ENCODE peak calls at places on chromosomes 7 and 10, in ten cellular contexts. A, D, G, M, W, B, R, S, Y and E are unnamed samples.

GRCh38 chr7:108012499-108013430 is 9.8 kb upstream of the LAMB1 start:
- DNase-seq in R (no peak), B (no peak), A (no peak), Y (peak), W (peak), S (peak), D (no peak), M (no peak), G (peak), E (no peak)

GRCh38 chr10:70753841-70754621 is 31.1 kb downstream of the TBATA start:
- DNase-seq in W (no peak), R (peak), D (no peak), Y (no peak), A (no peak), M (no peak), S (peak), G (no peak), B (no peak), E (no peak)

GRCh38 chr7:77800158-77800557 is 1.6 kb downstream of the PHTF2 start:
- DNase-seq in A (no peak), D (no peak), S (peak), W (no peak), Y (no peak), B (no peak), G (no peak), R (no peak), M (no peak), E (peak)

GRCh38 chr7:141563956-141564623 is 12.9 kb downstream of the AGK start:
- DNase-seq in D (no peak), S (no peak), Y (no peak), M (no peak), A (no peak), B (no peak), G (peak), R (peak), W (no peak), E (no peak)

GRCh38 chr10:17348111-17349008 is 106.0 kb downstream of the ST8SIA6 start:
- DNase-seq in W (no peak), S (peak), G (peak), Y (peak), R (no peak), B (no peak), D (peak), A (no peak), M (peak), E (no peak)

GRCh38 chr10:93069245-93069561 is 4.5 kb upstream of the CYP26A1 start:
- DNase-seq in G (no peak), R (no peak), M (no peak), W (no peak), A (no peak), B (no peak), S (no peak), Y (no peak), D (no peak), E (no peak)

GRCh38 chr7:140564643-140565042 is 76.0 kb downstream of the DENND2A start:
- DNase-seq in S (no peak), W (no peak), A (no peak), M (peak), B (no peak), G (peak), D (no peak), Y (peak), R (no peak), E (no peak)

GRCh38 chr7:137771679-137772078 is 75.1 kb downstream of the DGKI start:
- DNase-seq in R (no peak), D (peak), Y (no peak), A (no peak), B (no peak), W (no peak), M (peak), S (peak), G (no peak), E (no peak)

GRCh38 chr10:75717126-75717916 is 285.9 kb downstream of the LRMDA start:
- DNase-seq in Y (peak), D (no peak), W (peak), A (no peak), S (no peak), R (no peak), B (no peak), M (no peak), G (peak), E (no peak)

GRCh38 chr7:22675917-22676343 is 51.1 kb upstream of the IL6 start:
- DNase-seq in D (peak), A (no peak), W (no peak), Y (no peak), S (peak), G (no peak), M (no peak), B (no peak), R (no peak), E (no peak)

GRCh38 chr10:112536663-112537062 is 89.6 kb downstream of the VTI1A start:
- DNase-seq in W (no peak), S (no peak), Y (no peak), M (no peak), D (no peak), R (no peak), G (no peak), B (no peak), A (no peak), E (no peak)

GRCh38 chr10:1047937-1048336 is 982 bp downstream of the IDI1 start:
- DNase-seq in M (peak), Y (no peak), R (no peak), A (no peak), W (no peak), G (no peak), B (peak), S (no peak), D (no peak), E (no peak)

GRCh38 chr10:1638889-1639418 is 98.4 kb downstream of the ADARB2 start:
- DNase-seq in W (no peak), Y (no peak), D (no peak), R (no peak), B (no peak), A (no peak), G (no peak), S (no peak), M (peak), E (no peak)

GRCh38 chr7:104653870-104654401 is 325.5 kb downstream of the LHFPL3 start:
- DNase-seq in G (peak), M (peak), S (no peak), A (no peak), Y (no peak), D (no peak), R (no peak), W (no peak), B (no peak), E (no peak)

GRCh38 chr10:124349993-124350280 is 68.8 kb downstream of the OAT start:
- DNase-seq in S (no peak), D (no peak), M (no peak), Y (no peak), R (no peak), W (no peak), G (no peak), B (no peak), A (no peak), E (no peak)

GRCh38 chr10:124349231-124349992 is 69.3 kb downstream of the OAT start:
- DNase-seq in G (no peak), S (no peak), Y (no peak), R (no peak), D (no peak), A (no peak), W (no peak), B (no peak), M (no peak), E (no peak)

GRCh38 chr10:124348801-124349200 is 69.9 kb downstream of the OAT start:
- DNase-seq in M (no peak), S (no peak), W (no peak), D (no peak), R (no peak), G (no peak), Y (no peak), B (no peak), A (no peak), E (no peak)

GRCh38 chr10:124346831-124347230 is 71.9 kb downstream of the OAT start:
- DNase-seq in A (no peak), S (no peak), G (no peak), Y (no peak), B (no peak), R (no peak), D (no peak), W (no peak), M (no peak), E (no peak)

DNA sequence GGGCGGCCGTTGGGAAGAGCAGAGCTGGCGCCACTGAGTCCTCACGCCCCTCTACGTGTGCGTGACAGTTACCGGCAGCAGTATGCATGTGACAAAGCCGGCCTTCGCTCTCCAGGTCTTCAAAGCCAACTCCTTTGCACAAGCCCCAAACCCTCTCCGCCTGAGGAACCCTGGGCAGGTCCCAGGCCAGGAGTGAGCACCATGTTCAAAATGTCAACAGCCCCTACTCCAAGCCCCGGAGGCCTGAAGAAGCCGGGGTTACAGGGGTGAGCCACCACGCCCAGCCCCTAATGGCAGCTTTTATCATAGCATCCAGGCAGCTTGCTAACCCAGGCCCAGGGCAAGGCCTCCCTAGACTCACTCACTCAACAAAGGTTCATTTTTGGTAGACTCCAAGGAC is 70.8 kb downstream of the OAT start:
- DNase-seq in B (no peak), D (no peak), R (peak), G (no peak), A (no peak), Y (no peak), M (no peak), W (no peak), S (no peak), E (no peak)
- TF ChIP-seq CTCF in B (peak), D (no peak), R (peak), G (no peak), A (no peak), Y (no peak), M (no peak), W (no peak), S (no peak), E (no peak)

GRCh38 chr7:146175716-146176115 is 59.1 kb downstream of the CNTNAP2 start:
- DNase-seq in D (no peak), A (no peak), S (no peak), R (no peak), M (peak), B (no peak), W (no peak), G (peak), Y (no peak), E (no peak)
- TF ChIP-seq CTCF in D (no peak), A (peak), S (no peak), R (no peak), M (peak), B (peak), W (no peak), G (no peak), Y (no peak), E (no peak)

GRCh38 chr10:46325021-46325420 is 38.2 kb downstream of the ANTXRL start:
- DNase-seq in S (peak), A (no peak), M (peak), Y (peak), W (no peak), B (no peak), R (no peak), D (no peak), G (peak), E (no peak)
- TF ChIP-seq CTCF in S (peak), A (peak), M (peak), Y (peak), W (no peak), B (no peak), R (no peak), D (peak), G (peak), E (peak)

DNA sequence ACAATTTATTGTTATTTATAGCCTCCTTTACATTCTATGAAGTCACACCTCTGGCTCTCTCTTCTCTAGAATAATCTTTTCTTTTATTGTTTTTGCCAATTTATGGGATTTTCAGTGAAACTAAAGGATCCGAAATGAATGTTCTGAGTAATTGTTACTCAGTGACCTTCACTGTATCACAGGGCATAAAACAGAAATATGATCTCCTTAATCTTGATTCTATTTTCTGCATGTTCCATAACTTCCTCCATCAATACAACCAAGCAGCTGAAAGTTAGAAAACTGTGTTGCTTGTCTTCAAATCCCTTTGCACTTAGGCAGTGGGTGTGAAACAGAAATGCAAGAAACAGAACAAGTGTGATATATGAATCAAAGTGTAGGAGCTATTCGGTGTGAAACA is 57.4 kb upstream of the FERD3L start:
- DNase-seq in G (no peak), B (no peak), D (no peak), Y (no peak), R (no peak), A (no peak), W (no peak), M (no peak), S (peak), E (no peak)
- TF ChIP-seq CTCF in G (no peak), B (no peak), D (no peak), Y (no peak), R (no peak), A (no peak), W (no peak), M (no peak), S (no peak), E (no peak)

GRCh38 chr7:28758186-28758585 is 199.9 kb downstream of the TRIL start:
- DNase-seq in Y (no peak), B (no peak), D (no peak), W (no peak), G (no peak), A (no peak), S (no peak), R (no peak), M (no peak), E (no peak)

GRCh38 chr7:28755255-28755654 is 202.9 kb downstream of the TRIL start:
- DNase-seq in B (no peak), W (no peak), A (no peak), Y (peak), G (peak), R (no peak), S (peak), M (peak), D (no peak), E (no peak)

GRCh38 chr7:28749673-28750072 is 208.5 kb downstream of the TRIL start:
- DNase-seq in M (peak), D (no peak), A (no peak), W (no peak), S (peak), Y (no peak), R (no peak), G (no peak), B (no peak), E (no peak)

GRCh38 chr7:28750981-28751380 is 207.1 kb downstream of the TRIL start:
- DNase-seq in W (no peak), S (no peak), B (no peak), Y (no peak), G (no peak), A (no peak), D (no peak), M (no peak), R (no peak), E (no peak)

GRCh38 chr7:28754027-28754426 is 204.1 kb downstream of the TRIL start:
- DNase-seq in Y (no peak), A (peak), M (peak), S (peak), D (no peak), R (no peak), B (peak), G (peak), W (no peak), E (peak)
- TF ChIP-seq CTCF in Y (no peak), A (no peak), M (no peak), S (no peak), D (peak), R (no peak), B (no peak), G (no peak), W (no peak), E (no peak)

GRCh38 chr10:80284522-80284921 is 4.9 kb downstream of the MAT1A start:
- DNase-seq in M (no peak), B (no peak), A (no peak), Y (no peak), W (no peak), G (no peak), D (no peak), S (no peak), R (no peak), E (no peak)

GRCh38 chr10:80290474-80291220 is 1.2 kb upstream of the MAT1A start:
- DNase-seq in R (no peak), B (no peak), Y (no peak), M (no peak), A (no peak), W (peak), D (no peak), S (no peak), G (no peak), E (no peak)

GRCh38 chr10:80288849-80289248 is 609 bp downstream of the MAT1A start:
- DNase-seq in B (no peak), S (no peak), A (no peak), W (no peak), G (no peak), Y (no peak), D (no peak), R (no peak), M (no peak), E (no peak)

GRCh38 chr10:80292607-80293239 is 3.3 kb upstream of the MAT1A start:
- DNase-seq in S (no peak), Y (no peak), R (no peak), W (peak), M (no peak), A (no peak), G (no peak), B (no peak), D (no peak), E (no peak)

GRCh38 chr10:80289451-80290287 is at the start of gene MAT1A:
- DNase-seq in W (peak), G (no peak), B (no peak), Y (peak), D (no peak), A (no peak), S (peak), M (peak), R (no peak), E (no peak)
- TF ChIP-seq CTCF in W (peak), G (no peak), B (no peak), Y (peak), D (peak), A (no peak), S (no peak), M (no peak), R (no peak), E (no peak)

GRCh38 chr7:45971661-45972175 is 50.6 kb upstream of the IGFBP3 start:
- DNase-seq in M (no peak), W (no peak), B (no peak), D (no peak), G (no peak), S (no peak), R (no peak), A (no peak), Y (no peak), E (no peak)

GRCh38 chr7:45970454-45970853 is 49.4 kb upstream of the IGFBP3 start:
- DNase-seq in S (no peak), M (no peak), A (no peak), R (no peak), W (no peak), G (no peak), D (no peak), B (no peak), Y (no peak), E (no peak)

GRCh38 chr7:45972629-45973312 is 51.7 kb upstream of the IGFBP3 start:
- DNase-seq in B (no peak), R (no peak), W (peak), G (no peak), S (no peak), Y (no peak), D (no peak), M (no peak), A (no peak), E (peak)

GRCh38 chr7:45969940-45970339 is 48.9 kb upstream of the IGFBP3 start:
- DNase-seq in D (no peak), G (no peak), A (no peak), S (no peak), W (no peak), B (no peak), M (no peak), Y (no peak), R (no peak), E (no peak)

GRCh38 chr7:45971171-45971570 is 50.1 kb upstream of the IGFBP3 start:
- DNase-seq in G (no peak), R (no peak), S (no peak), W (no peak), D (no peak), B (no peak), A (no peak), Y (no peak), M (no peak), E (peak)
- TF ChIP-seq CTCF in G (no peak), R (no peak), S (no peak), W (no peak), D (no peak), B (no peak), A (no peak), Y (no peak), M (no peak), E (no peak)

GRCh38 chr10:115706482-115707076 is 566.4 kb downstream of the GFRA1 start:
- DNase-seq in R (no peak), Y (peak), G (peak), A (peak), S (peak), D (no peak), W (peak), M (peak), B (no peak), E (no peak)
- TF ChIP-seq CTCF in R (no peak), Y (peak), G (peak), A (peak), S (peak), D (peak), W (peak), M (peak), B (peak), E (peak)